ENCODE peak calls at places on chromosome 2, in four cellular contexts. H, T, S and K are unnamed samples.

GRCh38 chr2:230902180-230902899 is 22.7 kb downstream of the GPR55 start:
- DNase-seq in H (peak; percentile 78), T (peak; percentile 56), S (peak; percentile 60), K (no peak)

GRCh38 chr2:179106342-179107178 is 56.6 kb upstream of the CCDC141 start:
- DNase-seq in H (no peak), T (peak; percentile 83), S (no peak), K (peak; percentile 56)

GRCh38 chr2:177535968-177536514 is 143.5 kb downstream of the AGPS start:
- DNase-seq in H (no peak), T (no peak), S (no peak), K (no peak)

GRCh38 chr2:189222440-189222839 is 42.9 kb upstream of the COL5A2 start:
- DNase-seq in H (no peak), T (no peak), S (no peak), K (no peak)

GRCh38 chr2:65599693-65600092 is 167.3 kb upstream of the SPRED2 start:
- DNase-seq in H (no peak), T (peak; percentile 15), S (no peak), K (no peak)

GRCh38 chr2:239801404-239802100 is 223.6 kb downstream of the NDUFA10 start:
- DNase-seq in H (no peak), T (no peak), S (no peak), K (no peak)

GRCh38 chr2:230011617-230012016 is 57.1 kb downstream of the SLC16A14 start:
- DNase-seq in H (no peak), T (no peak), S (no peak), K (no peak)

GRCh38 chr2:111054791-111055627 is 65.7 kb upstream of the BCL2L11 start:
- DNase-seq in H (no peak), T (no peak), S (no peak), K (peak; percentile 75)

GRCh38 chr2:216691210-216691741 is 4.1 kb downstream of the IGFBP5 start:
- DNase-seq in H (peak; percentile 57), T (no peak), S (peak; percentile 35), K (no peak)

GRCh38 chr2:159879061-159879604 is 81.1 kb upstream of the CD302 start:
- DNase-seq in H (no peak), T (no peak), S (no peak), K (peak; percentile 77)

GRCh38 chr2:54249629-54250028 is 6.4 kb downstream of the TSPYL6 start:
- DNase-seq in H (no peak), T (no peak), S (no peak), K (no peak)

GRCh38 chr2:67169417-67170140 is 227.6 kb upstream of the ETAA1 start:
- DNase-seq in H (no peak), T (no peak), S (no peak), K (no peak)

GRCh38 chr2:150482111-150482510 is 5.4 kb downstream of the RND3 start:
- DNase-seq in H (no peak), T (no peak), S (no peak), K (no peak)

GRCh38 chr2:162082036-162082435 is 8.0 kb upstream of the DPP4 start:
- DNase-seq in H (no peak), T (no peak), S (no peak), K (no peak)

GRCh38 chr2:60707750-60708371 is 48.2 kb upstream of the PAPOLG start:
- DNase-seq in H (peak; percentile 30), T (peak; percentile 49), S (peak; percentile 39), K (peak; percentile 2)

GRCh38 chr2:51638811-51639210 is 606.9 kb upstream of the NRXN1 start:
- DNase-seq in H (no peak), T (no peak), S (no peak), K (no peak)

GRCh38 chr2:51628953-51629352 is 597.0 kb upstream of the NRXN1 start:
- DNase-seq in H (no peak), T (no peak), S (no peak), K (no peak)

DNA sequence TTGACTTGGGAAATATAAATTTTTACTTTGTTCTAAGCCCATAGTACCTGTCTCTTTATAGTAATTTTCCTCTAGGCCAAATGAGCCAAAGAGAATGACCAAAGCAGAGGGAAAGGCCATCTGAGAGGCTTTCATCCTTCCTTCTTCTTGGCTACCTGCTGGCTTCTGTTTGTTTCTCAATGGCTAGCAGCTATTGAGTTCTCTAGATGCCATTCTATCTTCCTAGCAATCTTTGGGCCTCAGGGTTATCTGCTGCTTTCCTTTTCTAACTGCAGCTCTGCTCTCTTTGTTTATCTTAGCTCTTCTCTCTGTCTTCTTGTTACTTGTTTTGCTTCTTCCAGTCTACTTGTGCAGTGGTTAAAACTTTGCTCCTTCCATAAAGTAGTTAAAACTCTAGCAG is 601.1 kb upstream of the NRXN1 start:
- DNase-seq in H (no peak), T (no peak), S (no peak), K (no peak)
- TF ChIP-seq CREM in H (no peak), T (no peak), S (no peak), K (no peak)

GRCh38 chr2:220708366-220708765 is 863.7 kb downstream of the EPHA4 start:
- DNase-seq in H (no peak), T (no peak), S (no peak), K (no peak)
- TF ChIP-seq MAX in H (no peak), T (no peak), S (no peak), K (no peak)

GRCh38 chr2:341017-341542 is 53.2 kb upstream of the ALKAL2 start:
- DNase-seq in H (no peak), T (no peak), S (no peak), K (no peak)

GRCh38 chr2:344811-345210 is 56.9 kb upstream of the ALKAL2 start:
- DNase-seq in H (no peak), T (no peak), S (no peak), K (no peak)

GRCh38 chr2:343355-343754 is 55.5 kb upstream of the ALKAL2 start:
- DNase-seq in H (no peak), T (no peak), S (no peak), K (no peak)

GRCh38 chr2:336360-336759 is 48.5 kb upstream of the ALKAL2 start:
- DNase-seq in H (no peak), T (no peak), S (no peak), K (no peak)

DNA sequence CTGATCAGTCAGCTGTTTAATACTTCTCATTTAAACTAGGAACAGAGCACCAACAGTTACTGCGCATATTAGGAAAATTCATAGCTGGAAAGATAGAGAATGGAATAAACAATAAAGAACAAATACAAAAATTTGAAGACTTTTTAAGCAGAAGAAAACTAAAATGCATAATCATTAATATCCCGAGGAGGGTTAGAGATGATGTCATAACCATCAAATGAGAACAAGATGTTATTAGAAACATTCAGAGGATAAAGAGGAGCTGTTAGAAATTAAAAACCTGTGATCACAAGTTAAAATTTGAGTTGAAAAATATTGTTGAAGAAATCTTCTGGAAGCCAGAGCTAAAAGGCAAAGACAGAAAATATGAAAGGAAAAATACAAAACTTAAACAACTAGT is 54.0 kb upstream of the ALKAL2 start:
- DNase-seq in H (no peak), T (no peak), S (no peak), K (no peak)
- TF ChIP-seq CREM in H (no peak), T (no peak), S (no peak), K (no peak)

GRCh38 chr2:172100080-172101007 is 2.4 kb downstream of the DLX2 start:
- DNase-seq in H (peak; percentile 49), T (no peak), S (no peak), K (no peak)
- TF ChIP-seq MAX in H (no peak), T (no peak), S (no peak), K (no peak)

DNA sequence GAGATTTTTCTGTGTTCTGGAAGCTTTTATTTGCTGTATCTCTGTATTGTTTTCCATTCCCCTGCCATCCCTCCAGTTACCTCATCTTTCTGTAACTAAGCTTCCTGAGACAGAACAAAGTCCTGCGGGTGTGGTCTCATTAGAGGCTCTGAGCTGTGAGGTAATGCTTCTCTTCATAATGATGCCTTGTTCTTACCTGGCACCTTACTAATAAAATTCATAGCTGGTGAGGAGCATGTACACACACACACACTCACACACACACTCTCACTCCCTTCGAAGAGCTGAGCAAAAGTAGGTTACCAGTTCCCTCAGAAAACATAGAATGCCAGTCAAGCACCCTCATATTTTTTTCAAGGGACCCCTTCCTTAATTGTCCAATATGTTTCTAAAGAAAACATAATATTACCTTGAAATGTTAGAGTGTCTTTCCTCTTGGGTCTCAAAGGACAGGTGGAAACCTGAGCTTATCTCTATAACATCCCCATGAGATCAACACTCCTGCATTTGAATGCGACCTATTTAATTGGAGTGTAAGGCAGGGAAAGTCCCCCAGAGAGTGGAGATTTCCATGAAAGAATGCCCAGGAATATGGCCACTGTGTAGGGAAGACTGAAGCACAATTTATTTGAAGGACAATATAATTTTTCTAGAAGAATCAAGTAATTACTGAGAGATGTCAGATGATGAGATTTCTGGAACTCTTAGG is 161.6 kb upstream of the NCK2 start:
- DNase-seq in H (no peak), T (peak; percentile 70), S (no peak), K (no peak)
- TF ChIP-seq CREM in H (no peak), T (no peak), S (no peak), K (no peak)